ENCODE peak calls at places on chromosomes 16 and 17, in six cellular contexts. One of them, this sample, is unnamed.

GRCh38 chr16:4314532-4315184 is 1.2 kb upstream of the GLIS2 start:
- DNase-seq in IMR-90: peak; percentile 56
- DNase-seq in H1: no peak
- DNase-seq in neuronal stem cell: no peak
- DNase-seq in H9: peak; percentile 66
- DNase-seq in mesendoderm: peak; percentile 77
- DNase-seq in this sample: peak; percentile 75

GRCh38 chr16:1237990-1238389 is 2.5 kb upstream of the TPSAB1 start:
- DNase-seq in H1: no peak
- DNase-seq in neuronal stem cell: no peak
- DNase-seq in H9: no peak
- DNase-seq in IMR-90: no peak
- DNase-seq in mesendoderm: no peak
- DNase-seq in this sample: no peak

GRCh38 chr17:47628014-47628413 is 21.7 kb upstream of the KPNB1 start:
- DNase-seq in H9: no peak
- DNase-seq in H1: no peak
- DNase-seq in mesendoderm: no peak
- DNase-seq in neuronal stem cell: no peak
- DNase-seq in IMR-90: no peak
- DNase-seq in this sample: no peak

GRCh38 chr17:27519550-27519949 is 63.3 kb downstream of the KSR1 start:
- DNase-seq in mesendoderm: no peak
- DNase-seq in IMR-90: no peak
- DNase-seq in neuronal stem cell: no peak
- DNase-seq in H9: no peak
- DNase-seq in H1: no peak
- DNase-seq in this sample: no peak

GRCh38 chr17:36941265-36942021 is 4.2 kb downstream of the LHX1 start:
- DNase-seq in H9: peak; percentile 68
- DNase-seq in H1: no peak
- DNase-seq in neuronal stem cell: no peak
- DNase-seq in IMR-90: no peak
- DNase-seq in mesendoderm: no peak
- DNase-seq in this sample: no peak

GRCh38 chr17:2814499-2815341 is 18.5 kb downstream of the RAP1GAP2 start:
- DNase-seq in mesendoderm: no peak
- DNase-seq in neuronal stem cell: no peak
- DNase-seq in H9: peak; percentile 32
- DNase-seq in IMR-90: no peak
- DNase-seq in H1: no peak
- DNase-seq in this sample: no peak

GRCh38 chr16:73912311-73912710 is 384.3 kb upstream of the PSMD7 start:
- DNase-seq in IMR-90: no peak
- DNase-seq in mesendoderm: no peak
- DNase-seq in H9: no peak
- DNase-seq in neuronal stem cell: no peak
- DNase-seq in H1: no peak
- DNase-seq in this sample: no peak

GRCh38 chr16:87540072-87540976 is 47.5 kb upstream of the ZCCHC14 start:
- DNase-seq in neuronal stem cell: no peak
- DNase-seq in H1: no peak
- DNase-seq in H9: no peak
- DNase-seq in mesendoderm: no peak
- DNase-seq in IMR-90: no peak
- DNase-seq in this sample: no peak

GRCh38 chr17:32912218-32912897 is 15.6 kb upstream of the TMEM98 start:
- DNase-seq in IMR-90: peak; percentile 76
- DNase-seq in neuronal stem cell: no peak
- DNase-seq in H1: no peak
- DNase-seq in H9: peak; percentile 65
- DNase-seq in mesendoderm: peak; percentile 72
- DNase-seq in this sample: peak; percentile 91

GRCh38 chr17:49523706-49524472 is 28.8 kb downstream of the NGFR start:
- DNase-seq in mesendoderm: no peak
- DNase-seq in neuronal stem cell: no peak
- DNase-seq in IMR-90: no peak
- DNase-seq in H9: peak; percentile 29
- DNase-seq in H1: no peak
- DNase-seq in this sample: no peak

GRCh38 chr16:88705746-88706287 is 391 bp downstream of the RNF166 start:
- DNase-seq in IMR-90: no peak
- DNase-seq in H9: no peak
- DNase-seq in H1: no peak
- DNase-seq in mesendoderm: no peak
- DNase-seq in neuronal stem cell: no peak
- DNase-seq in this sample: no peak

GRCh38 chr16:57512296-57513001 is 23.9 kb downstream of the CCDC102A start:
- DNase-seq in H9: no peak
- DNase-seq in H1: no peak
- DNase-seq in mesendoderm: no peak
- DNase-seq in neuronal stem cell: no peak
- DNase-seq in IMR-90: no peak
- DNase-seq in this sample: no peak
- H2BK120ac ChIP-seq in H9: no peak overlapping the region
- H2BK120ac ChIP-seq in H1: no peak overlapping the region
- H2BK120ac ChIP-seq in mesendoderm: no peak overlapping the region
- H2BK120ac ChIP-seq in neuronal stem cell: no peak overlapping the region
- H2BK120ac ChIP-seq in IMR-90: no peak overlapping the region
- H2BK120ac ChIP-seq in this sample: no peak overlapping the region

GRCh38 chr16:11080327-11080967 is 136.1 kb downstream of the CLEC16A start:
- DNase-seq in neuronal stem cell: no peak
- DNase-seq in IMR-90: no peak
- DNase-seq in H1: no peak
- DNase-seq in mesendoderm: no peak
- DNase-seq in H9: no peak
- DNase-seq in this sample: no peak
- H3K4ac ChIP-seq in neuronal stem cell: no peak overlapping the region
- H3K4ac ChIP-seq in IMR-90: peak overlapping the region; percentile 98
- H3K4ac ChIP-seq in H1: no peak overlapping the region
- H3K4ac ChIP-seq in mesendoderm: no peak overlapping the region
- H3K4ac ChIP-seq in H9: no peak overlapping the region
- H3K4ac ChIP-seq in this sample: peak overlapping the region; percentile 27

GRCh38 chr17:35433075-35433894 is 985 bp upstream of the SLFN12 start:
- DNase-seq in IMR-90: peak; percentile 100
- DNase-seq in H9: peak; percentile 97
- DNase-seq in mesendoderm: peak; percentile 99
- DNase-seq in H1: peak; percentile 82
- DNase-seq in neuronal stem cell: peak; percentile 68
- DNase-seq in this sample: peak; percentile 97
- H2BK120ac ChIP-seq in IMR-90: peak overlapping the region; percentile 93
- H2BK120ac ChIP-seq in H9: peak overlapping the region; percentile 89
- H2BK120ac ChIP-seq in mesendoderm: no peak overlapping the region
- H2BK120ac ChIP-seq in H1: no peak overlapping the region
- H2BK120ac ChIP-seq in neuronal stem cell: no peak overlapping the region
- H2BK120ac ChIP-seq in this sample: peak overlapping the region; percentile 97

GRCh38 chr16:81601008-81601428 is 156.4 kb downstream of the CMIP start:
- DNase-seq in IMR-90: peak; percentile 72
- DNase-seq in mesendoderm: no peak
- DNase-seq in H9: no peak
- DNase-seq in H1: no peak
- DNase-seq in neuronal stem cell: no peak
- DNase-seq in this sample: peak; percentile 85

GRCh38 chr16:81600275-81600674 is 155.7 kb downstream of the CMIP start:
- DNase-seq in neuronal stem cell: peak; percentile 31
- DNase-seq in H9: no peak
- DNase-seq in IMR-90: peak; percentile 62
- DNase-seq in mesendoderm: peak; percentile 66
- DNase-seq in H1: no peak
- DNase-seq in this sample: peak; percentile 91

GRCh38 chr16:81602377-81602776 is 157.8 kb downstream of the CMIP start:
- DNase-seq in mesendoderm: no peak
- DNase-seq in IMR-90: no peak
- DNase-seq in neuronal stem cell: no peak
- DNase-seq in H1: no peak
- DNase-seq in H9: no peak
- DNase-seq in this sample: no peak

GRCh38 chr16:81602792-81603191 is 158.2 kb downstream of the CMIP start:
- DNase-seq in H9: no peak
- DNase-seq in neuronal stem cell: no peak
- DNase-seq in mesendoderm: no peak
- DNase-seq in H1: no peak
- DNase-seq in IMR-90: no peak
- DNase-seq in this sample: no peak

GRCh38 chr16:81601601-81602251 is 157.1 kb downstream of the CMIP start:
- DNase-seq in H9: no peak
- DNase-seq in H1: no peak
- DNase-seq in IMR-90: peak; percentile 20
- DNase-seq in mesendoderm: no peak
- DNase-seq in neuronal stem cell: no peak
- DNase-seq in this sample: no peak
- H3K4ac ChIP-seq in H9: no peak overlapping the region
- H3K4ac ChIP-seq in H1: no peak overlapping the region
- H3K4ac ChIP-seq in IMR-90: no peak overlapping the region
- H3K4ac ChIP-seq in mesendoderm: no peak overlapping the region
- H3K4ac ChIP-seq in neuronal stem cell: no peak overlapping the region
- H3K4ac ChIP-seq in this sample: no peak overlapping the region

GRCh38 chr16:58000706-58001676 is at the start of gene USB1:
- DNase-seq in H9: peak; percentile 94
- DNase-seq in H1: peak; percentile 85
- DNase-seq in IMR-90: peak; percentile 73
- DNase-seq in neuronal stem cell: peak; percentile 89
- DNase-seq in mesendoderm: peak; percentile 96
- DNase-seq in this sample: peak; percentile 89
- H2BK120ac ChIP-seq in H9: no peak within 1 kb of the TSS
- H2BK120ac ChIP-seq in H1: no peak within 1 kb of the TSS
- H2BK120ac ChIP-seq in IMR-90: peak within 1 kb of the TSS; percentile 74
- H2BK120ac ChIP-seq in neuronal stem cell: peak within 1 kb of the TSS; percentile 61
- H2BK120ac ChIP-seq in mesendoderm: peak within 1 kb of the TSS; percentile 19
- H2BK120ac ChIP-seq in this sample: peak within 1 kb of the TSS; percentile 66

GRCh38 chr17:45131616-45132301 is 556 bp downstream of the PLCD3 start:
- DNase-seq in mesendoderm: peak; percentile 68
- DNase-seq in H1: no peak
- DNase-seq in neuronal stem cell: peak; percentile 76
- DNase-seq in H9: peak; percentile 85
- DNase-seq in IMR-90: no peak
- DNase-seq in this sample: peak; percentile 62
- H3K4ac ChIP-seq in mesendoderm: no peak overlapping the region
- H3K4ac ChIP-seq in H1: no peak overlapping the region
- H3K4ac ChIP-seq in neuronal stem cell: no peak overlapping the region
- H3K4ac ChIP-seq in H9: no peak overlapping the region
- H3K4ac ChIP-seq in IMR-90: peak overlapping the region; percentile 84
- H3K4ac ChIP-seq in this sample: peak overlapping the region; percentile 90